ENCODE peak calls at places on chromosomes 5 and 9, in ten cellular contexts. K is brain microvascular endothelial cell; H is cardiac muscle cell; X is CD4-positive, alpha-beta T cell; S is astrocyte; A is GM23338; C is suprapubic skin; D is kidney epithelial cell; P is endodermal cell; Z is naive thymus-derived CD4-positive, alpha-beta T cell. Y is an unnamed sample.

GRCh38 chr9:35962126-35962906 is 4.4 kb upstream of the OR2S2 start:
- DNase-seq in C (no peak), Z (no peak), K (peak; percentile 37), D (no peak), S (peak; percentile 77), X (no peak), H (peak; percentile 74), A (peak; percentile 69), P (peak; percentile 88), Y (no peak)

GRCh38 chr9:127779136-127779981 is 893 bp upstream of the SH2D3C start:
- DNase-seq in Z (peak; percentile 64), S (no peak), C (no peak), K (no peak), P (peak; percentile 57), D (no peak), A (no peak), H (peak; percentile 70), X (no peak), Y (no peak)

GRCh38 chr9:128124451-128124850 is 3.1 kb downstream of the PTGES2 start:
- DNase-seq in P (no peak), A (no peak), K (no peak), X (no peak), Z (no peak), C (no peak), S (no peak), D (no peak), H (no peak), Y (no peak)

GRCh38 chr9:98797491-98797890 is 1.1 kb upstream of the ANKS6 start:
- DNase-seq in A (no peak), X (no peak), Z (no peak), D (no peak), C (no peak), P (no peak), K (no peak), H (no peak), S (no peak), Y (no peak)

GRCh38 chr5:125269926-125270325 is 523.5 kb upstream of the ZNF608 start:
- DNase-seq in D (no peak), Z (no peak), X (no peak), A (no peak), P (no peak), H (no peak), K (no peak), S (no peak), C (no peak), Y (peak; percentile 33)

GRCh38 chr5:131684595-131684994 is 49.6 kb upstream of the RAPGEF6 start:
- DNase-seq in K (no peak), X (no peak), S (no peak), C (no peak), H (no peak), A (no peak), Z (no peak), D (no peak), P (no peak), Y (no peak)

GRCh38 chr5:95962785-95963184 is 1.1 kb upstream of the ELL2 start:
- DNase-seq in K (peak; percentile 29), S (no peak), D (no peak), X (no peak), P (peak; percentile 87), C (no peak), Z (peak; percentile 13), H (peak; percentile 45), A (peak; percentile 94), Y (no peak)

GRCh38 chr9:38087934-38088925 is 19.2 kb upstream of the SHB start:
- DNase-seq in K (peak; percentile 51), Z (peak; percentile 26), X (peak; percentile 66), P (peak; percentile 96), C (peak; percentile 87), S (no peak), A (peak; percentile 72), D (no peak), H (peak; percentile 67), Y (peak; percentile 55)

GRCh38 chr5:153629027-153629426 is 138.6 kb downstream of the GRIA1 start:
- DNase-seq in A (peak; percentile 73), X (no peak), H (peak; percentile 97), S (peak; percentile 96), D (peak; percentile 86), Z (no peak), K (peak; percentile 95), P (peak; percentile 91), C (no peak), Y (no peak)

GRCh38 chr9:101138516-101138915 is 110.0 kb downstream of the PLPPR1 start:
- DNase-seq in D (no peak), S (no peak), A (no peak), C (no peak), K (no peak), H (no peak), Z (no peak), P (no peak), X (no peak), Y (no peak)

GRCh38 chr9:33458444-33458843 is 11.1 kb upstream of the AQP3 start:
- DNase-seq in H (no peak), X (no peak), P (peak; percentile 60), A (no peak), S (peak; percentile 25), D (peak; percentile 35), Z (peak; percentile 68), C (no peak), K (no peak), Y (peak; percentile 83)

GRCh38 chr9:89657765-89658164 is 53.0 kb downstream of the GADD45G start:
- DNase-seq in H (no peak), Z (no peak), P (peak; percentile 36), S (no peak), D (no peak), K (no peak), A (no peak), C (no peak), X (no peak), Y (no peak)

GRCh38 chr5:181160-181559 is 10.1 kb upstream of the LRRC14B start:
- DNase-seq in P (no peak), Z (no peak), D (no peak), X (no peak), C (no peak), S (no peak), K (no peak), H (no peak), A (no peak), Y (no peak)

GRCh38 chr5:33933723-33934544 is 2.3 kb upstream of the RXFP3 start:
- DNase-seq in Z (no peak), D (no peak), K (peak; percentile 69), C (no peak), S (peak; percentile 40), H (no peak), X (no peak), P (no peak), A (no peak), Y (no peak)
- H3K27me3 ChIP-seq in Z (no peaks in the 10 kb centered on the region), D (peaks cover 30% of the 10 kb centered on the region), K (peaks cover 15% of the 10 kb centered on the region), C (peaks cover 34% of the 10 kb centered on the region), S (peaks cover 23% of the 10 kb centered on the region), H (peaks cover 21% of the 10 kb centered on the region), X (peaks cover 38% of the 10 kb centered on the region), P (peaks cover 20% of the 10 kb centered on the region), A (peaks cover 15% of the 10 kb centered on the region), Y (no peaks in the 10 kb centered on the region)

DNA sequence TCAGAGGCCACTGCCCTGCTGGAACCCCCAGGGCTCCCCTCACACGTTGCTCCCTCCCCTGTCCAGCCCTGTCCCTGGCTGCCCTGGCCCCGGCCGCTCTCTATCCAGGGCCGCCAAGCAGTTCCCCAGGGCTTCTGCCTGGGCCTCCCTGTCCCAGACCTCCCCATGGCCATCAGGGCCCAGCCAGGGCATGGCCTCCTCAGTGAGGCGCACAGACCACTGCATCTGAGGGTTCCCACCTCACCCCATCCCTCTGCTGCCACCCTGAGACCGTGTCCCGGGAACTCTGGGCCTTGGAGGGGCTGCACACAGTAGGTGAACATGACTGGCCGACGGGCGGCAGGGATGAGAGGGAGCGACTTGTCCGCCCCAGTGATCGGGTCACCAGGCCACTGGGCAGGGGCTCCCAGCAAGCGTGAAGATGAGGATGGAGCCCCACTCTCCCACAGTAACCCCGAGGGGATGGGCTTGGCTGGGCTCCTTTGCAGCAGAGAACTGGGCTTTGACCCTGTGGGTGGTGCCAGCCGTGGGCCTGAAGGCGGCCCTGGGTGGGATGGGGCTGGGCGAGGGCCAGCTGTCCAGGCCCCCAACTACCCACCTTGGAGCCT is 108.4 kb upstream of the SARDH start:
- DNase-seq in D (no peak), P (no peak), X (no peak), K (no peak), C (no peak), A (no peak), H (no peak), S (no peak), Z (no peak), Y (no peak)
- H3K27me3 ChIP-seq in D (no peaks in the 10 kb centered on the region), P (no peaks in the 10 kb centered on the region), X (no peaks in the 10 kb centered on the region), K (no peaks in the 10 kb centered on the region), C (no peaks in the 10 kb centered on the region), A (no peaks in the 10 kb centered on the region), H (no peaks in the 10 kb centered on the region), S (no peaks in the 10 kb centered on the region), Z (no peaks in the 10 kb centered on the region), Y (no peaks in the 10 kb centered on the region)

DNA sequence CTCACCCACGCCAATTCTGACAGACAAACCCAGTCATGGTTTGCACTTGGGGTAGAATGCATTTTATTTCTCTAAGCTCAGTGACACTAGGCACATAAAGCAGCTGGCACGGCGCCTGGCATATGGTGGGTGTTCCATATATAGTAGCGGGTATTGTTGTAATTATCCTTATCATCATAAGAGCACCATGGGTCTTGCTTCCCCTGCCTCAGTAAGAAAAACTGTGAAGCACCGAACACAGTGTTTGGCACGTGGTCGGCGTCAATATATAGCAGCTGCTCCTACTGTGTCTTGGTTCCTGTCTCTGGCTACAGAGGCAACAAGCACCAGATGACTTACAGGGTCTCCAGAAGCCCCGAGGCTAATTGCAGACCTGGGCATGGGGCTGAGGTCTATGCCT is 194.1 kb upstream of the PANK3 start:
- DNase-seq in H (no peak), K (no peak), C (no peak), X (no peak), S (no peak), A (no peak), D (no peak), P (no peak), Z (no peak), Y (no peak)
- H3K27me3 ChIP-seq in H (no peaks in the 10 kb centered on the region), K (no peaks in the 10 kb centered on the region), C (no peaks in the 10 kb centered on the region), X (no peaks in the 10 kb centered on the region), S (no peaks in the 10 kb centered on the region), A (no peaks in the 10 kb centered on the region), D (no peaks in the 10 kb centered on the region), P (peaks cover 11% of the 10 kb centered on the region), Z (no peaks in the 10 kb centered on the region), Y (no peaks in the 10 kb centered on the region)

GRCh38 chr9:124486778-124487490 is 20.3 kb downstream of the NR5A1 start:
- DNase-seq in P (no peak), S (no peak), Z (no peak), X (no peak), K (no peak), D (no peak), A (no peak), H (no peak), C (no peak), Y (no peak)

GRCh38 chr9:124487491-124488182 is 19.6 kb downstream of the NR5A1 start:
- DNase-seq in H (no peak), A (peak; percentile 54), D (no peak), S (no peak), Z (no peak), C (no peak), X (no peak), P (no peak), K (no peak), Y (no peak)

GRCh38 chr9:124489974-124490373 is 17.2 kb downstream of the NR5A1 start:
- DNase-seq in X (no peak), H (no peak), S (no peak), A (no peak), C (no peak), P (no peak), D (no peak), K (no peak), Z (no peak), Y (no peak)

GRCh38 chr9:124489222-124489621 is 18.0 kb downstream of the NR5A1 start:
- DNase-seq in K (no peak), D (no peak), A (no peak), C (no peak), H (no peak), P (no peak), Z (no peak), X (no peak), S (peak; percentile 10), Y (no peak)

GRCh38 chr9:124488641-124489040 is 18.6 kb downstream of the NR5A1 start:
- DNase-seq in P (no peak), H (no peak), K (no peak), D (no peak), C (no peak), A (no peak), Z (no peak), X (no peak), S (no peak), Y (no peak)
- H3K27me3 ChIP-seq in P (no peaks in the 10 kb centered on the region), H (no peaks in the 10 kb centered on the region), K (peaks cover 42% of the 10 kb centered on the region), D (peaks cover 83% of the 10 kb centered on the region), C (peaks cover 74% of the 10 kb centered on the region), A (peaks cover 9% of the 10 kb centered on the region), Z (no peaks in the 10 kb centered on the region), X (peaks cover 4% of the 10 kb centered on the region), S (peaks cover 47% of the 10 kb centered on the region), Y (no peaks in the 10 kb centered on the region)

Y was measured in small intestine.